ENCODE peak calls at places on chromosomes 7 and 10, in four cellular contexts. One of them, this sample, is unnamed.

GRCh38 chr7:121505021-121505420 is 108.9 kb upstream of the FAM3C start:
- DNase-seq in putamen: no peak
- DNase-seq in nephron progenitor cell: no peak
- DNase-seq in DMS 273 treated with DMSO at 0.1 percent for 48 hours: no peak
- DNase-seq in this sample: no peak

GRCh38 chr7:151088019-151088855 is 2.0 kb downstream of the AGAP3 start:
- DNase-seq in putamen: no peak
- DNase-seq in nephron progenitor cell: no peak
- DNase-seq in DMS 273 treated with DMSO at 0.1 percent for 48 hours: no peak
- DNase-seq in this sample: no peak

GRCh38 chr7:82428186-82428961 is 15.2 kb downstream of the CACNA2D1 start:
- DNase-seq in putamen: no peak
- DNase-seq in nephron progenitor cell: no peak
- DNase-seq in DMS 273 treated with DMSO at 0.1 percent for 48 hours: peak; percentile 26
- DNase-seq in this sample: no peak

GRCh38 chr7:125561006-125561405 is 631.4 kb upstream of the POT1 start:
- DNase-seq in putamen: no peak
- DNase-seq in nephron progenitor cell: no peak
- DNase-seq in DMS 273 treated with DMSO at 0.1 percent for 48 hours: no peak
- DNase-seq in this sample: no peak

GRCh38 chr7:11082552-11083213 is 109.0 kb downstream of the PHF14 start:
- DNase-seq in putamen: no peak
- DNase-seq in nephron progenitor cell: no peak
- DNase-seq in DMS 273 treated with DMSO at 0.1 percent for 48 hours: no peak
- DNase-seq in this sample: no peak

GRCh38 chr7:6628045-6628444 is 9.1 kb upstream of the ZNF316 start:
- DNase-seq in putamen: no peak
- DNase-seq in nephron progenitor cell: no peak
- DNase-seq in DMS 273 treated with DMSO at 0.1 percent for 48 hours: peak; percentile 28
- DNase-seq in this sample: no peak

GRCh38 chr7:149846021-149846420 is 7.8 kb downstream of the ZNF862 start:
- DNase-seq in putamen: no peak
- DNase-seq in nephron progenitor cell: no peak
- DNase-seq in DMS 273 treated with DMSO at 0.1 percent for 48 hours: no peak
- DNase-seq in this sample: no peak

GRCh38 chr10:62541811-62542210 is 167.6 kb downstream of the ZNF365 start:
- DNase-seq in putamen: no peak
- DNase-seq in nephron progenitor cell: no peak
- DNase-seq in DMS 273 treated with DMSO at 0.1 percent for 48 hours: no peak
- DNase-seq in this sample: no peak

GRCh38 chr7:106329971-106330733 is 45.4 kb upstream of the NAMPT start:
- DNase-seq in putamen: no peak
- DNase-seq in nephron progenitor cell: no peak
- DNase-seq in DMS 273 treated with DMSO at 0.1 percent for 48 hours: no peak
- DNase-seq in this sample: no peak

GRCh38 chr7:35717516-35717915 is 22.6 kb upstream of the HERPUD2 start:
- DNase-seq in putamen: no peak
- DNase-seq in nephron progenitor cell: no peak
- DNase-seq in DMS 273 treated with DMSO at 0.1 percent for 48 hours: no peak
- DNase-seq in this sample: no peak

GRCh38 chr7:140304071-140304799 is 94.1 kb downstream of the SLC37A3 start:
- DNase-seq in putamen: no peak
- DNase-seq in nephron progenitor cell: no peak
- DNase-seq in DMS 273 treated with DMSO at 0.1 percent for 48 hours: peak; percentile 51
- DNase-seq in this sample: peak; percentile 23

GRCh38 chr7:45071528-45071927 is 17.2 kb downstream of the NACAD start:
- DNase-seq in putamen: no peak
- DNase-seq in nephron progenitor cell: no peak
- DNase-seq in DMS 273 treated with DMSO at 0.1 percent for 48 hours: no peak
- DNase-seq in this sample: no peak

GRCh38 chr10:92690211-92691041 is 671 bp downstream of the HHEX start:
- DNase-seq in putamen: peak; percentile 27
- DNase-seq in nephron progenitor cell: peak; percentile 42
- DNase-seq in DMS 273 treated with DMSO at 0.1 percent for 48 hours: no peak
- DNase-seq in this sample: no peak

GRCh38 chr7:99311702-99312101 is 14.0 kb upstream of the ARPC1A start:
- DNase-seq in putamen: no peak
- DNase-seq in nephron progenitor cell: no peak
- DNase-seq in DMS 273 treated with DMSO at 0.1 percent for 48 hours: no peak
- DNase-seq in this sample: no peak

GRCh38 chr7:84939888-84940287 is 247.0 kb downstream of the SEMA3D start:
- DNase-seq in putamen: no peak
- DNase-seq in nephron progenitor cell: peak; percentile 2
- DNase-seq in DMS 273 treated with DMSO at 0.1 percent for 48 hours: no peak
- DNase-seq in this sample: no peak

GRCh38 chr7:74470504-74470903 is 16.8 kb downstream of the GTF2IRD1 start:
- DNase-seq in putamen: no peak
- DNase-seq in nephron progenitor cell: no peak
- DNase-seq in DMS 273 treated with DMSO at 0.1 percent for 48 hours: no peak
- DNase-seq in this sample: no peak

GRCh38 chr10:92891885-92892705 is 43.8 kb downstream of the EXOC6 start:
- DNase-seq in putamen: no peak
- DNase-seq in nephron progenitor cell: no peak
- DNase-seq in DMS 273 treated with DMSO at 0.1 percent for 48 hours: no peak
- DNase-seq in this sample: no peak

GRCh38 chr7:28258240-28258639 is 77.6 kb upstream of the JAZF1 start:
- DNase-seq in putamen: no peak
- DNase-seq in nephron progenitor cell: no peak
- DNase-seq in DMS 273 treated with DMSO at 0.1 percent for 48 hours: no peak
- DNase-seq in this sample: no peak

GRCh38 chr10:6458814-6459213 is 121.3 kb downstream of the PRKCQ start:
- DNase-seq in putamen: no peak
- DNase-seq in nephron progenitor cell: no peak
- DNase-seq in DMS 273 treated with DMSO at 0.1 percent for 48 hours: no peak
- DNase-seq in this sample: no peak

GRCh38 chr10:33365871-33366411 is 31.5 kb upstream of the NRP1 start:
- DNase-seq in putamen: no peak
- DNase-seq in nephron progenitor cell: no peak
- DNase-seq in DMS 273 treated with DMSO at 0.1 percent for 48 hours: no peak
- DNase-seq in this sample: no peak

GRCh38 chr10:20839141-20839540 is 58.0 kb downstream of the NEBL start:
- DNase-seq in putamen: no peak
- DNase-seq in nephron progenitor cell: no peak
- DNase-seq in DMS 273 treated with DMSO at 0.1 percent for 48 hours: no peak
- DNase-seq in this sample: no peak

GRCh38 chr7:141466151-141466904 is 84.9 kb upstream of the AGK start:
- DNase-seq in putamen: no peak
- DNase-seq in nephron progenitor cell: no peak
- DNase-seq in DMS 273 treated with DMSO at 0.1 percent for 48 hours: no peak
- DNase-seq in this sample: no peak

GRCh38 chr7:92359801-92360200 is 87.5 kb upstream of the GATAD1 start:
- DNase-seq in putamen: no peak
- DNase-seq in nephron progenitor cell: no peak
- DNase-seq in DMS 273 treated with DMSO at 0.1 percent for 48 hours: no peak
- DNase-seq in this sample: no peak

GRCh38 chr7:22204312-22204711 is 152.6 kb downstream of the RAPGEF5 start:
- DNase-seq in putamen: no peak
- DNase-seq in nephron progenitor cell: no peak
- DNase-seq in DMS 273 treated with DMSO at 0.1 percent for 48 hours: no peak
- DNase-seq in this sample: no peak

GRCh38 chr7:3232228-3232627 is 68.8 kb upstream of the SDK1 start:
- DNase-seq in putamen: no peak
- DNase-seq in nephron progenitor cell: no peak
- DNase-seq in DMS 273 treated with DMSO at 0.1 percent for 48 hours: no peak
- DNase-seq in this sample: no peak

GRCh38 chr7:84187813-84188212 is 6.8 kb downstream of the SEMA3A start:
- DNase-seq in putamen: no peak
- DNase-seq in nephron progenitor cell: no peak
- DNase-seq in DMS 273 treated with DMSO at 0.1 percent for 48 hours: no peak
- DNase-seq in this sample: no peak

GRCh38 chr7:17021205-17021604 is 139.4 kb upstream of the AGR3 start:
- DNase-seq in putamen: no peak
- DNase-seq in nephron progenitor cell: no peak
- DNase-seq in DMS 273 treated with DMSO at 0.1 percent for 48 hours: no peak
- DNase-seq in this sample: no peak

GRCh38 chr10:22605168-22605567 is 109.2 kb downstream of the PIP4K2A start:
- DNase-seq in putamen: no peak
- DNase-seq in nephron progenitor cell: no peak
- DNase-seq in DMS 273 treated with DMSO at 0.1 percent for 48 hours: no peak
- DNase-seq in this sample: no peak

GRCh38 chr10:17209302-17209701 is 7.8 kb upstream of the TRDMT1 start:
- DNase-seq in putamen: no peak
- DNase-seq in nephron progenitor cell: no peak
- DNase-seq in DMS 273 treated with DMSO at 0.1 percent for 48 hours: no peak
- DNase-seq in this sample: no peak

GRCh38 chr10:6878067-6878412 is 298.0 kb upstream of the PRKCQ start:
- DNase-seq in putamen: peak; percentile 25
- DNase-seq in nephron progenitor cell: no peak
- DNase-seq in DMS 273 treated with DMSO at 0.1 percent for 48 hours: no peak
- DNase-seq in this sample: peak; percentile 34

This sample was measured in NCI-H524.